ENCODE peak calls at places on chromosomes 2 and 18, in ten cellular contexts. One of them, this sample, is unnamed.
A peak's percentile ranks its signal among the peaks of the same experiment; 100 is the strongest.

GRCh38 chr18:54558609-54559585 is 32.1 kb upstream of the DYNAP start:
- DNase-seq in transverse colon: no peak
- DNase-seq in neural progenitor cell: peak; percentile 21
- DNase-seq in MM.1S: peak; percentile 37
- DNase-seq in choroid plexus epithelial cell: peak; percentile 51
- DNase-seq in lower leg skin: no peak
- DNase-seq in bronchial epithelial cell: peak; percentile 64
- DNase-seq in osteocyte: no peak
- DNase-seq in cardiac muscle cell: peak; percentile 40
- DNase-seq in endothelial cell: peak; percentile 12
- DNase-seq in this sample: peak; percentile 44

GRCh38 chr2:227310756-227311110 is 14.3 kb upstream of the MFF start:
- DNase-seq in transverse colon: no peak
- DNase-seq in neural progenitor cell: no peak
- DNase-seq in MM.1S: no peak
- DNase-seq in choroid plexus epithelial cell: peak; percentile 6
- DNase-seq in lower leg skin: no peak
- DNase-seq in bronchial epithelial cell: peak; percentile 73
- DNase-seq in osteocyte: no peak
- DNase-seq in cardiac muscle cell: no peak
- DNase-seq in endothelial cell: no peak
- DNase-seq in this sample: no peak

GRCh38 chr2:43542285-43542933 is 53.4 kb downstream of the THADA start:
- DNase-seq in transverse colon: no peak
- DNase-seq in neural progenitor cell: peak; percentile 27
- DNase-seq in MM.1S: peak; percentile 28
- DNase-seq in choroid plexus epithelial cell: peak; percentile 75
- DNase-seq in lower leg skin: no peak
- DNase-seq in bronchial epithelial cell: peak; percentile 67
- DNase-seq in osteocyte: no peak
- DNase-seq in cardiac muscle cell: peak; percentile 71
- DNase-seq in endothelial cell: no peak
- DNase-seq in this sample: peak; percentile 58

GRCh38 chr2:71619230-71619741 is 165.9 kb downstream of the DYSF start:
- DNase-seq in transverse colon: no peak
- DNase-seq in neural progenitor cell: no peak
- DNase-seq in MM.1S: no peak
- DNase-seq in choroid plexus epithelial cell: no peak
- DNase-seq in lower leg skin: peak; percentile 81
- DNase-seq in bronchial epithelial cell: no peak
- DNase-seq in osteocyte: peak; percentile 77
- DNase-seq in cardiac muscle cell: no peak
- DNase-seq in endothelial cell: no peak
- DNase-seq in this sample: no peak

GRCh38 chr2:117774716-117775115 is 39.8 kb upstream of the DDX18 start:
- DNase-seq in transverse colon: no peak
- DNase-seq in neural progenitor cell: no peak
- DNase-seq in MM.1S: no peak
- DNase-seq in choroid plexus epithelial cell: no peak
- DNase-seq in lower leg skin: no peak
- DNase-seq in bronchial epithelial cell: peak; percentile 79
- DNase-seq in osteocyte: no peak
- DNase-seq in cardiac muscle cell: no peak
- DNase-seq in endothelial cell: no peak
- DNase-seq in this sample: no peak

GRCh38 chr2:162301151-162301804 is 17.2 kb downstream of the IFIH1 start:
- DNase-seq in transverse colon: peak; percentile 44
- DNase-seq in neural progenitor cell: peak; percentile 74
- DNase-seq in MM.1S: peak; percentile 69
- DNase-seq in choroid plexus epithelial cell: peak; percentile 88
- DNase-seq in lower leg skin: no peak
- DNase-seq in bronchial epithelial cell: peak; percentile 52
- DNase-seq in osteocyte: no peak
- DNase-seq in cardiac muscle cell: peak; percentile 83
- DNase-seq in endothelial cell: peak; percentile 43
- DNase-seq in this sample: peak; percentile 78

GRCh38 chr2:209307161-209308001 is 116.5 kb upstream of the MAP2 start:
- DNase-seq in transverse colon: no peak
- DNase-seq in neural progenitor cell: no peak
- DNase-seq in MM.1S: no peak
- DNase-seq in choroid plexus epithelial cell: no peak
- DNase-seq in lower leg skin: no peak
- DNase-seq in bronchial epithelial cell: no peak
- DNase-seq in osteocyte: no peak
- DNase-seq in cardiac muscle cell: no peak
- DNase-seq in endothelial cell: no peak
- DNase-seq in this sample: no peak

GRCh38 chr2:41932241-41933034 is 115.4 kb upstream of the PKDCC start:
- DNase-seq in transverse colon: peak; percentile 46
- DNase-seq in neural progenitor cell: no peak
- DNase-seq in MM.1S: no peak
- DNase-seq in choroid plexus epithelial cell: peak; percentile 100
- DNase-seq in lower leg skin: peak; percentile 91
- DNase-seq in bronchial epithelial cell: no peak
- DNase-seq in osteocyte: peak; percentile 91
- DNase-seq in cardiac muscle cell: peak; percentile 99
- DNase-seq in endothelial cell: no peak
- DNase-seq in this sample: peak; percentile 76

GRCh38 chr2:237293966-237294365 is 120.0 kb downstream of the COL6A3 start:
- DNase-seq in transverse colon: no peak
- DNase-seq in neural progenitor cell: no peak
- DNase-seq in MM.1S: no peak
- DNase-seq in choroid plexus epithelial cell: no peak
- DNase-seq in lower leg skin: no peak
- DNase-seq in bronchial epithelial cell: no peak
- DNase-seq in osteocyte: no peak
- DNase-seq in cardiac muscle cell: peak; percentile 25
- DNase-seq in endothelial cell: no peak
- DNase-seq in this sample: no peak

GRCh38 chr2:202965810-202966454 is 48.7 kb upstream of the NBEAL1 start:
- DNase-seq in transverse colon: no peak
- DNase-seq in neural progenitor cell: peak; percentile 2
- DNase-seq in MM.1S: peak; percentile 65
- DNase-seq in choroid plexus epithelial cell: peak; percentile 90
- DNase-seq in lower leg skin: no peak
- DNase-seq in bronchial epithelial cell: peak; percentile 39
- DNase-seq in osteocyte: no peak
- DNase-seq in cardiac muscle cell: peak; percentile 80
- DNase-seq in endothelial cell: no peak
- DNase-seq in this sample: peak; percentile 40

GRCh38 chr2:57802243-57802642 is 244.4 kb upstream of the VRK2 start:
- DNase-seq in transverse colon: no peak
- DNase-seq in neural progenitor cell: no peak
- DNase-seq in MM.1S: no peak
- DNase-seq in choroid plexus epithelial cell: no peak
- DNase-seq in lower leg skin: no peak
- DNase-seq in bronchial epithelial cell: no peak
- DNase-seq in osteocyte: no peak
- DNase-seq in cardiac muscle cell: no peak
- DNase-seq in endothelial cell: no peak
- DNase-seq in this sample: no peak

GRCh38 chr2:173667014-173667413 is 298.2 kb downstream of the SP3 start:
- DNase-seq in transverse colon: no peak
- DNase-seq in neural progenitor cell: peak; percentile 44
- DNase-seq in MM.1S: no peak
- DNase-seq in choroid plexus epithelial cell: peak; percentile 12
- DNase-seq in lower leg skin: no peak
- DNase-seq in bronchial epithelial cell: peak; percentile 85
- DNase-seq in osteocyte: no peak
- DNase-seq in cardiac muscle cell: no peak
- DNase-seq in endothelial cell: no peak
- DNase-seq in this sample: peak; percentile 15

GRCh38 chr2:53632714-53633113 is 134.9 kb upstream of the CHAC2 start:
- DNase-seq in transverse colon: no peak
- DNase-seq in neural progenitor cell: no peak
- DNase-seq in MM.1S: no peak
- DNase-seq in choroid plexus epithelial cell: peak; percentile 71
- DNase-seq in lower leg skin: no peak
- DNase-seq in bronchial epithelial cell: peak; percentile 5
- DNase-seq in osteocyte: no peak
- DNase-seq in cardiac muscle cell: peak; percentile 24
- DNase-seq in endothelial cell: no peak
- DNase-seq in this sample: no peak

GRCh38 chr2:120205901-120206581 is 17.2 kb downstream of the TMEM185B start:
- DNase-seq in transverse colon: peak; percentile 67
- DNase-seq in neural progenitor cell: peak; percentile 80
- DNase-seq in MM.1S: no peak
- DNase-seq in choroid plexus epithelial cell: no peak
- DNase-seq in lower leg skin: peak; percentile 83
- DNase-seq in bronchial epithelial cell: no peak
- DNase-seq in osteocyte: peak; percentile 79
- DNase-seq in cardiac muscle cell: no peak
- DNase-seq in endothelial cell: peak; percentile 78
- DNase-seq in this sample: peak; percentile 69

GRCh38 chr2:7649461-7650228 is 732.4 kb downstream of the RNF144A start:
- DNase-seq in transverse colon: no peak
- DNase-seq in neural progenitor cell: no peak
- DNase-seq in MM.1S: no peak
- DNase-seq in choroid plexus epithelial cell: no peak
- DNase-seq in lower leg skin: no peak
- DNase-seq in bronchial epithelial cell: no peak
- DNase-seq in osteocyte: no peak
- DNase-seq in cardiac muscle cell: no peak
- DNase-seq in endothelial cell: no peak
- DNase-seq in this sample: no peak

GRCh38 chr2:59969161-59969560 is 584.3 kb downstream of the BCL11A start:
- DNase-seq in transverse colon: no peak
- DNase-seq in neural progenitor cell: no peak
- DNase-seq in MM.1S: no peak
- DNase-seq in choroid plexus epithelial cell: no peak
- DNase-seq in lower leg skin: no peak
- DNase-seq in bronchial epithelial cell: no peak
- DNase-seq in osteocyte: no peak
- DNase-seq in cardiac muscle cell: no peak
- DNase-seq in endothelial cell: no peak
- DNase-seq in this sample: no peak

GRCh38 chr2:180849851-180850250 is 130.6 kb upstream of the UBE2E3 start:
- DNase-seq in transverse colon: no peak
- DNase-seq in neural progenitor cell: no peak
- DNase-seq in MM.1S: no peak
- DNase-seq in choroid plexus epithelial cell: no peak
- DNase-seq in lower leg skin: no peak
- DNase-seq in bronchial epithelial cell: no peak
- DNase-seq in osteocyte: no peak
- DNase-seq in cardiac muscle cell: no peak
- DNase-seq in endothelial cell: no peak
- DNase-seq in this sample: no peak
- TF ChIP-seq CTCF in transverse colon: no peak
- TF ChIP-seq CTCF in neural progenitor cell: no peak
- TF ChIP-seq CTCF in MM.1S: no peak
- TF ChIP-seq CTCF in choroid plexus epithelial cell: no peak
- TF ChIP-seq CTCF in lower leg skin: no peak
- TF ChIP-seq CTCF in bronchial epithelial cell: no peak
- TF ChIP-seq CTCF in osteocyte: no peak
- TF ChIP-seq CTCF in cardiac muscle cell: no peak
- TF ChIP-seq CTCF in endothelial cell: no peak
- TF ChIP-seq CTCF in this sample: no peak

GRCh38 chr2:66423391-66423790 is 11.5 kb upstream of the MEIS1 start:
- DNase-seq in transverse colon: no peak
- DNase-seq in neural progenitor cell: no peak
- DNase-seq in MM.1S: no peak
- DNase-seq in choroid plexus epithelial cell: no peak
- DNase-seq in lower leg skin: no peak
- DNase-seq in bronchial epithelial cell: no peak
- DNase-seq in osteocyte: no peak
- DNase-seq in cardiac muscle cell: no peak
- DNase-seq in endothelial cell: no peak
- DNase-seq in this sample: no peak
- TF ChIP-seq CTCF in transverse colon: no peak
- TF ChIP-seq CTCF in neural progenitor cell: peak; percentile 6
- TF ChIP-seq CTCF in MM.1S: no peak
- TF ChIP-seq CTCF in choroid plexus epithelial cell: no peak
- TF ChIP-seq CTCF in lower leg skin: no peak
- TF ChIP-seq CTCF in bronchial epithelial cell: no peak
- TF ChIP-seq CTCF in osteocyte: no peak
- TF ChIP-seq CTCF in cardiac muscle cell: no peak
- TF ChIP-seq CTCF in endothelial cell: no peak
- TF ChIP-seq CTCF in this sample: no peak

DNA sequence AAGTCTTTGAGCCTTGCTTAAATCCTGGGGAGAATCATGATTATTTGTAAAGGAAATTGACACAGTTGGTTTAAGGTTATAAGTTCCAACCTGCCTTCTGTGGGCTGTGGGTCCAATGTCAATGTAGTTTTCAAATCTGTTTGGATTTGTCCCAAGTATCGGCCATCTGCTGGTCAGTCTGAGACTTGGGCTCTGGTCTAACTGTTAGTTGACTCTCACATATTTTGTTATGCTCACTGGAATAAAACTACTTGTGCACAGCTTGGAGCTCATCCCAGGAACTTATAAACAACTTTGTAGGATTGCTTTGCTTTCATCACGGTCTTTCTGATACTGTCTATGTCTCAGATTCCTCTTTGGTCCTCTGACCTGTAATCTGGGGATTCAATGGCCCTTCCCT is 1026.2 kb upstream of the ZEB2 start:
- DNase-seq in transverse colon: no peak
- DNase-seq in neural progenitor cell: no peak
- DNase-seq in MM.1S: no peak
- DNase-seq in choroid plexus epithelial cell: peak; percentile 72
- DNase-seq in lower leg skin: no peak
- DNase-seq in bronchial epithelial cell: no peak
- DNase-seq in osteocyte: no peak
- DNase-seq in cardiac muscle cell: peak; percentile 24
- DNase-seq in endothelial cell: no peak
- DNase-seq in this sample: no peak
- TF ChIP-seq CTCF in transverse colon: no peak
- TF ChIP-seq CTCF in neural progenitor cell: no peak
- TF ChIP-seq CTCF in MM.1S: no peak
- TF ChIP-seq CTCF in choroid plexus epithelial cell: peak; percentile 70
- TF ChIP-seq CTCF in lower leg skin: no peak
- TF ChIP-seq CTCF in bronchial epithelial cell: no peak
- TF ChIP-seq CTCF in osteocyte: peak; percentile 13
- TF ChIP-seq CTCF in cardiac muscle cell: peak; percentile 23
- TF ChIP-seq CTCF in endothelial cell: no peak
- TF ChIP-seq CTCF in this sample: no peak

DNA sequence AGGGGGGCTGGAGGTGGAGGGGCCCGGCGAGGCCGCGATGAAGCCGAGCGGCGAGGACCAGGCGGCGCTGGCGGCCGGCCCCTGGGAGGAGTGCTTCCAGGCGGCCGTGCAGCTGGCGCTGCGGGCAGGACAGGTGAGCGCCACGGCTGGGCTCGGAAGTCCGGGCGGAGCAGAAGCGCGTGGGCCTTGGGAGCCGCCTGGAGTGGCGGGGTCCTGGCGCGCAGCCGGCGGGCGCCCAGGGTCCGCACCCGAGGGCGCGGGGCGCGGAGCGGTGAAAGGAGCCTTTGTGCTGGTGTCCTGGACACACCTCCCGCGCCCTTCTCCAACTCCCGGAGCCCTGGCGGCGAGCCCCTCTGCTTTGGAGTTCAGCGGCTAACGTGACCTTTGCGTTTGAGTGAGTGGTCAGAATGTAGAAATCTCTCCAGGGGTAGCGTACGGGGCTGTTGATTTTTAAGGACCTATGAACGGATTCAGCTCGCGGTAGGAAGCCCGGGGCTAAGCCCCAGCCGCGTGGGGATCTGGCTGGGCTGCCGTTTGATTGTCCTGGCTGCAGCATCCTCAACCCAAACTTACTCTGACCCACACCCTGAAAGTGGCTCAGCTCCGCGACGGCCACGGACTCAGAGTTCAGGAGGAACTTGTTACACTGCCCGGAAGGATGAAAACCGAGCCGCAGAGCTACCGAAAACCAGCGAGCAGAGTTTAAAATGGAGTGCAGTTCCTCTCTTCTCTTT is 493 bp downstream of the IMPA2 start:
- DNase-seq in transverse colon: peak; percentile 66
- DNase-seq in neural progenitor cell: peak; percentile 87
- DNase-seq in MM.1S: peak; percentile 33
- DNase-seq in choroid plexus epithelial cell: peak; percentile 16
- DNase-seq in lower leg skin: peak; percentile 92
- DNase-seq in bronchial epithelial cell: no peak
- DNase-seq in osteocyte: no peak
- DNase-seq in cardiac muscle cell: peak; percentile 34
- DNase-seq in endothelial cell: peak; percentile 46
- DNase-seq in this sample: peak; percentile 46
- TF ChIP-seq CTCF in transverse colon: no peak
- TF ChIP-seq CTCF in neural progenitor cell: peak; percentile 7
- TF ChIP-seq CTCF in MM.1S: no peak
- TF ChIP-seq CTCF in choroid plexus epithelial cell: no peak
- TF ChIP-seq CTCF in lower leg skin: no peak
- TF ChIP-seq CTCF in bronchial epithelial cell: no peak
- TF ChIP-seq CTCF in osteocyte: no peak
- TF ChIP-seq CTCF in cardiac muscle cell: no peak
- TF ChIP-seq CTCF in endothelial cell: no peak
- TF ChIP-seq CTCF in this sample: no peak